ENCODE peak calls at places on chromosomes 11 and 22, in four cellular contexts. B is choroid plexus epithelial cell, N is posterior cingulate gyrus, Q is NCI-H748 treated with DMSO at 0.1 percent for 48 hours. V is an unnamed sample.

GRCh38 chr11:126158054-126158791 is 53.2 kb downstream of the RPUSD4 start:
- DNase-seq in B (no peak), N (no peak), Q (no peak), V (no peak)

GRCh38 chr11:47917643-47918369 is 62.6 kb upstream of the PTPRJ start:
- DNase-seq in B (peak), N (no peak), Q (peak), V (peak)

GRCh38 chr11:9765320-9766101 is 101.6 kb downstream of the SWAP70 start:
- DNase-seq in B (peak), N (no peak), Q (no peak), V (peak)

GRCh38 chr11:86938900-86939880 is 16.0 kb downstream of the FZD4 start:
- DNase-seq in B (peak), N (no peak), Q (peak), V (peak)

GRCh38 chr11:78564037-78564888 is 10.4 kb downstream of the NARS2 start:
- DNase-seq in B (peak), N (no peak), Q (peak), V (peak)

GRCh38 chr11:107928767-107929507 is 689 bp downstream of the RAB39A start:
- DNase-seq in B (no peak), N (peak), Q (peak), V (no peak)

GRCh38 chr11:45872513-45873356 is 12.7 kb upstream of the MAPK8IP1 start:
- DNase-seq in B (peak), N (peak), Q (peak), V (peak)

GRCh38 chr22:43110444-43110926 is at the start of gene BIK:
- DNase-seq in B (no peak), N (no peak), Q (peak), V (peak)

GRCh38 chr22:30340911-30341685 is 14.4 kb upstream of the TBC1D10A start:
- DNase-seq in B (no peak), N (peak), Q (no peak), V (no peak)

GRCh38 chr11:95545116-95545875 is 244.3 kb downstream of the FAM76B start:
- DNase-seq in B (no peak), N (no peak), Q (no peak), V (no peak)

GRCh38 chr22:39920134-39920743 is 19.4 kb downstream of the GRAP2 start:
- DNase-seq in B (no peak), N (no peak), Q (no peak), V (no peak)

GRCh38 chr11:28697920-28698827 is 590.0 kb downstream of the METTL15 start:
- DNase-seq in B (peak), N (peak), Q (peak), V (peak)

GRCh38 chr11:106495046-106495445 is 417.6 kb downstream of the AASDHPPT start:
- DNase-seq in B (peak), N (peak), Q (no peak), V (no peak)

GRCh38 chr22:44425356-44425755 is 72.7 kb downstream of the RTL6 start:
- DNase-seq in B (no peak), N (no peak), Q (no peak), V (no peak)

GRCh38 chr11:1352696-1353382 is 36.9 kb upstream of the BRSK2 start:
- DNase-seq in B (no peak), N (no peak), Q (no peak), V (no peak)

GRCh38 chr22:36327922-36328551 is 59.7 kb downstream of the MYH9 start:
- DNase-seq in B (peak), N (peak), Q (no peak), V (peak)

GRCh38 chr11:81966340-81966739 is 767.3 kb downstream of the FAM181B start:
- DNase-seq in B (peak), N (no peak), Q (no peak), V (no peak)

GRCh38 chr11:14244926-14245325 is 114.1 kb downstream of the RRAS2 start:
- DNase-seq in B (no peak), N (no peak), Q (no peak), V (no peak)

GRCh38 chr11:119751281-119752060 is 22.5 kb upstream of the NECTIN1 start:
- DNase-seq in B (no peak), N (no peak), Q (no peak), V (no peak)